ENCODE peak calls at places on chromosomes 16 and 17, in seven cellular contexts. M, Q, C, F, Y, W and T are unnamed samples.

GRCh38 chr16:2783581-2784375 is 3.6 kb downstream of the PRSS33 start:
- DNase-seq in F (no peak), Q (no peak), W (no peak), C (no peak), M (no peak), Y (no peak), T (no peak)

GRCh38 chr17:73657473-73658116 is 13.3 kb upstream of the SDK2 start:
- DNase-seq in W (peak), F (peak), Y (peak), C (no peak), M (peak), Q (no peak), T (no peak)

GRCh38 chr17:7922499-7923289 is 6.6 kb upstream of the RNF227 start:
- DNase-seq in F (peak), Y (peak), C (peak), M (peak), Q (peak), W (peak), T (peak)

GRCh38 chr16:1913327-1914083 is 4.7 kb downstream of the HS3ST6 start:
- DNase-seq in C (no peak), W (peak), F (no peak), Q (no peak), M (no peak), Y (peak), T (no peak)

GRCh38 chr16:30793508-30794069 is 6.6 kb upstream of the ZNF629 start:
- DNase-seq in Y (no peak), C (no peak), M (no peak), F (no peak), W (no peak), Q (no peak), T (no peak)

GRCh38 chr17:49996121-49996494 is 1.1 kb upstream of the DLX3 start:
- DNase-seq in W (no peak), Q (no peak), F (no peak), M (no peak), C (no peak), Y (no peak), T (no peak)

GRCh38 chr17:78231991-78232759 is 744 bp downstream of the TMEM235 start:
- DNase-seq in Y (no peak), M (no peak), W (no peak), F (no peak), C (no peak), Q (no peak), T (no peak)

GRCh38 chr17:40331743-40332641 is 23.0 kb downstream of the RARA start:
- DNase-seq in F (peak), M (peak), W (peak), C (peak), Q (peak), Y (peak), T (peak)

GRCh38 chr16:5072334-5073278 is 963 bp downstream of the ALG1 start:
- DNase-seq in Y (no peak), C (peak), F (no peak), Q (no peak), W (no peak), M (peak), T (no peak)

GRCh38 chr16:56265184-56265583 is 73.9 kb downstream of the GNAO1 start:
- DNase-seq in M (no peak), W (no peak), Y (no peak), Q (no peak), F (no peak), C (no peak), T (no peak)

GRCh38 chr17:9270921-9271320 is 249.6 kb downstream of the NTN1 start:
- DNase-seq in Y (no peak), F (no peak), M (no peak), W (no peak), C (no peak), Q (no peak), T (no peak)

GRCh38 chr17:21043296-21044232 is 753 bp upstream of the USP22 start:
- DNase-seq in M (peak), Q (peak), W (peak), Y (peak), C (peak), F (peak), T (peak)

GRCh38 chr17:30969989-30970680 is 704 bp upstream of the RNF135 start:
- DNase-seq in F (no peak), C (no peak), Q (no peak), W (peak), Y (peak), M (peak), T (no peak)

GRCh38 chr16:81677375-81677737 is 101.7 kb upstream of the PLCG2 start:
- DNase-seq in Y (no peak), Q (no peak), C (no peak), F (no peak), W (no peak), M (no peak), T (no peak)

GRCh38 chr17:14525551-14526455 is 224.9 kb downstream of the HS3ST3B1 start:
- DNase-seq in M (no peak), C (no peak), W (no peak), F (no peak), Q (no peak), Y (no peak), T (no peak)

GRCh38 chr17:8629371-8630226 is 926 bp downstream of the MYH10 start:
- DNase-seq in F (peak), M (peak), C (peak), Q (no peak), Y (no peak), W (peak), T (peak)

GRCh38 chr17:50100921-50101345 is 5.8 kb downstream of the PDK2 start:
- DNase-seq in C (peak), W (no peak), M (no peak), F (no peak), Q (no peak), Y (no peak), T (no peak)

GRCh38 chr16:55248058-55248457 is 75.9 kb upstream of the IRX6 start:
- DNase-seq in C (no peak), W (no peak), F (no peak), M (no peak), Y (no peak), Q (no peak), T (no peak)

GRCh38 chr16:49494386-49495150 is 121.0 kb downstream of the C16orf78 start:
- DNase-seq in W (no peak), Q (no peak), M (no peak), Y (no peak), C (no peak), F (no peak), T (no peak)

GRCh38 chr17:72631568-72631967 is 460.9 kb downstream of the SLC39A11 start:
- DNase-seq in Y (no peak), F (no peak), W (no peak), Q (no peak), C (no peak), M (no peak), T (no peak)

GRCh38 chr16:87860553-87861299 is 8.6 kb downstream of the SLC7A5 start:
- DNase-seq in Y (no peak), F (no peak), M (peak), C (peak), Q (no peak), W (no peak), T (no peak)

GRCh38 chr16:81885976-81886586 is 107.0 kb downstream of the PLCG2 start:
- DNase-seq in Y (no peak), W (peak), Q (no peak), F (no peak), M (peak), C (no peak), T (no peak)

GRCh38 chr16:66159987-66160386 is 206.5 kb upstream of the CDH5 start:
- DNase-seq in C (no peak), F (no peak), Y (no peak), M (no peak), W (no peak), Q (no peak), T (no peak)

GRCh38 chr17:65956814-65957213 is 235.1 kb downstream of the CEP112 start:
- DNase-seq in F (no peak), Y (no peak), C (no peak), M (peak), Q (no peak), W (no peak), T (no peak)

GRCh38 chr17:80632046-80632581 is 87.5 kb downstream of the RPTOR start:
- DNase-seq in Q (no peak), F (no peak), M (no peak), W (no peak), Y (no peak), C (no peak), T (no peak)

GRCh38 chr16:53257001-53257400 is 177.3 kb upstream of the RBL2 start:
- DNase-seq in M (peak), F (no peak), Y (no peak), C (no peak), Q (no peak), W (no peak), T (no peak)

GRCh38 chr16:12532871-12533610 is 270.6 kb downstream of the CPPED1 start:
- DNase-seq in Y (no peak), F (no peak), W (no peak), Q (no peak), C (no peak), M (no peak), T (no peak)

DNA sequence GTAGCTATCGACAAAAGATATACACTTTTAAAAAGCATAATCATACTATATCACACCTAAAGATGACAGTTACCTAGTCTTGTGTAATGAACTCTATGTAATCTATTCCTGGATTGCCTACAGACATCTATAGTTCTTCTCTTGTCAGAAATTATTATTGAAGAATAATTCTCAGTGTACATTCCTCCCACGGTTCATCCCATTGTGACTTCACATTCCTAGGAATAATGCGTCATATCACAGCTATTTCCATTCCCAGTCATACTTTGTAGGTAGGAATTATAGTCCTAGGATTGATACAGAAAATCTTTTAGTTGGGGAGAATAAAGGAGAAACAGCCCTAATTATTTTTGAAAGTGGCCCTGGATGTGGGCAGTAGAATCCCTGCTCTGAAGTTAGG is 44.0 kb upstream of the ABCC11 start:
- DNase-seq in Y (no peak), W (no peak), M (no peak), C (no peak), F (no peak), Q (no peak), T (no peak)
- H3K27ac ChIP-seq in Y (no peak), W (no peak), M (no peak), C (no peak), F (no peak), Q (no peak), T (no peak)

GRCh38 chr17:19329839-19330238 is 32.7 kb downstream of the B9D1 start:
- DNase-seq in C (no peak), W (no peak), F (no peak), Q (no peak), M (no peak), Y (no peak), T (no peak)

GRCh38 chr17:19325542-19325941 is 37.0 kb downstream of the B9D1 start:
- DNase-seq in F (no peak), C (no peak), W (no peak), Y (no peak), M (no peak), Q (no peak), T (no peak)

GRCh38 chr17:19329136-19329535 is 33.4 kb downstream of the B9D1 start:
- DNase-seq in F (no peak), C (no peak), M (no peak), Y (no peak), W (no peak), Q (no peak), T (no peak)

GRCh38 chr17:19328441-19329061 is 34.0 kb downstream of the B9D1 start:
- DNase-seq in M (no peak), W (no peak), Y (no peak), Q (no peak), F (no peak), C (no peak), T (peak)

DNA sequence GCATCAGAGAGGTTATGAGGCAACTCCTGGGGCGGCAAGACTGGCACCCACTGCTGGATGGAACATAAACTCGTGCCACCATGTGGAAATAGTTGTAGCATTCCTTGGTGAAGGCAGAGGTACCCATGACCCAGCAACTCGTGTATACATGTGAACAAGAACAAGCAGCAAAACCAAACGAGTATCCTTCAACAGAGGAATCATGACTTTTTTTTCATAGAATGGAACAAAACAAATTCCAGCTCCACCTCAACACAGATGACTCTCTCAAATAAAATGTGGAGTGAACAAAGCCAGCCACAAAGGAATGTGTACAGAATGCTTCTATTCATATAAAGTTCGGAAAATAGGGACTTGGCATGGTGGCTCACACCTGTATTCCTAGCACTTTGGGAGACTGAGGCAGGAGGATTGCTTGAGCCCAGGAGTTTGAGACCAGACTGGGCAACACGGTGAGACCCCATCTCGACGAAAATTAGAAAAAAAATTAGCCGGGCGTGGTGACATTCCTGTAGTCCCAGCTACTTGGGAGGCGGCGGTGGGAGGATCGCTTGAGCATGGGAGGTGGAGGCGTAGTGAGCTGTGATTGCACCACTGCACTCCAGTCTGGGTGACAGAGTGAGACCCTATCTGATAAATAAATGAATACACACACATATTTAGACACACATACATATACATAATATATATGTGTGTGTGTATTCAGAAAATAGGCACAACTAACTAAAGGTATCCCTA is 35.3 kb downstream of the B9D1 start:
- DNase-seq in Y (no peak), M (peak), C (no peak), Q (no peak), W (no peak), F (no peak), T (peak)
- H3K27ac ChIP-seq in Y (no peak), M (no peak), C (no peak), Q (no peak), W (no peak), F (no peak), T (no peak)

GRCh38 chr17:64001091-64001579 is 3.0 kb downstream of the PRR29 start:
- DNase-seq in Y (peak), W (no peak), Q (no peak), M (no peak), C (no peak), F (no peak), T (peak)
- H3K27ac ChIP-seq in Y (peak), W (no peak), Q (no peak), M (no peak), C (no peak), F (peak), T (peak)

GRCh38 chr17:27473190-27473747 is 17.0 kb downstream of the KSR1 start:
- DNase-seq in F (no peak), Q (no peak), Y (no peak), W (no peak), M (no peak), C (no peak), T (no peak)
- H3K27ac ChIP-seq in F (no peak), Q (no peak), Y (peak), W (peak), M (no peak), C (no peak), T (no peak)